ENCODE peak calls at places on chromosomes 12 and 14, in five cellular contexts. Q, Z, Y, F and U are unnamed samples.
A peak's percentile ranks its signal among the peaks of the same experiment; 100 is the strongest.

GRCh38 chr12:101855364-101855884 is 22.0 kb upstream of the DRAM1 start:
- DNase-seq in Q (no peak), Z (no peak), Y (no peak), F (no peak), U (no peak)

GRCh38 chr12:112031472-112031871 is 18.2 kb downstream of the ERP29 start:
- DNase-seq in Q (no peak), Z (no peak), Y (no peak), F (no peak), U (no peak)

GRCh38 chr12:13376627-13377373 is 180.3 kb downstream of the EMP1 start:
- DNase-seq in Q (no peak), Z (no peak), Y (no peak), F (no peak), U (no peak)

GRCh38 chr14:30751646-30752416 is 122.5 kb upstream of the COCH start:
- DNase-seq in Q (no peak), Z (no peak), Y (no peak), F (no peak), U (no peak)

GRCh38 chr12:19683178-19683927 is 244.1 kb downstream of the AEBP2 start:
- DNase-seq in Q (peak; percentile 65), Z (no peak), Y (no peak), F (no peak), U (no peak)

GRCh38 chr12:75545636-75546035 is 34.2 kb upstream of the KRR1 start:
- DNase-seq in Q (no peak), Z (no peak), Y (no peak), F (no peak), U (peak; percentile 45)

GRCh38 chr14:101557811-101558738 is 3.2 kb upstream of the DIO3 start:
- DNase-seq in Q (no peak), Z (no peak), Y (no peak), F (peak; percentile 48), U (no peak)

GRCh38 chr14:22926316-22926715 is 2.9 kb downstream of the PRMT5 start:
- DNase-seq in Q (no peak), Z (no peak), Y (no peak), F (no peak), U (no peak)

GRCh38 chr14:101251812-101252442 is 309.4 kb upstream of the DIO3 start:
- DNase-seq in Q (no peak), Z (no peak), Y (no peak), F (no peak), U (no peak)

GRCh38 chr14:105023791-105024480 is 3.1 kb upstream of the CDCA4 start:
- DNase-seq in Q (peak; percentile 96), Z (no peak), Y (no peak), F (no peak), U (no peak)

GRCh38 chr14:105581551-105582341 is 55.4 kb downstream of the TMEM121 start:
- DNase-seq in Q (no peak), Z (peak; percentile 8), Y (no peak), F (no peak), U (no peak)

GRCh38 chr12:129036135-129036534 is 182.9 kb downstream of the GLT1D1 start:
- DNase-seq in Q (no peak), Z (no peak), Y (no peak), F (no peak), U (no peak)

GRCh38 chr12:29148958-29149690 is at the start of gene FAR2:
- DNase-seq in Q (peak; percentile 43), Z (peak; percentile 85), Y (peak; percentile 55), F (peak; percentile 49), U (no peak)

GRCh38 chr12:116693259-116694227 is 44.3 kb downstream of the SPRING1 start:
- DNase-seq in Q (no peak), Z (peak; percentile 71), Y (peak; percentile 93), F (no peak), U (peak; percentile 45)

GRCh38 chr12:105378821-105379400 is 48.4 kb downstream of the C12orf75 start:
- DNase-seq in Q (no peak), Z (no peak), Y (no peak), F (no peak), U (no peak)

GRCh38 chr12:53096089-53096741 is 1.3 kb upstream of the IGFBP6 start:
- DNase-seq in Q (no peak), Z (no peak), Y (no peak), F (no peak), U (no peak)